ENCODE peak calls at places on chromosomes 6 and 20, in nine cellular contexts. J, N, Z, O, B, W, L, R and H are unnamed samples.

GRCh38 chr6:44663860-44664584 is 276.5 kb downstream of the CDC5L start:
- DNase-seq in J (no peak), N (no peak), Z (no peak), O (no peak), B (no peak), W (no peak), L (peak; percentile 43), R (no peak), H (no peak)

GRCh38 chr6:57173056-57173885 is 1.1 kb downstream of the BAG2 start:
- DNase-seq in J (no peak), N (no peak), Z (peak; percentile 59), O (peak; percentile 47), B (peak; percentile 10), W (no peak), L (peak; percentile 61), R (peak; percentile 41), H (no peak)

GRCh38 chr6:3838992-3839867 is 9.9 kb upstream of the FAM50B start:
- DNase-seq in J (no peak), N (no peak), Z (no peak), O (no peak), B (no peak), W (no peak), L (no peak), R (no peak), H (no peak)

GRCh38 chr6:37893262-37893661 is 73.7 kb downstream of the ZFAND3 start:
- DNase-seq in J (no peak), N (no peak), Z (no peak), O (no peak), B (no peak), W (no peak), L (no peak), R (no peak), H (no peak)

GRCh38 chr6:7617954-7618764 is 28.2 kb downstream of the SNRNP48 start:
- DNase-seq in J (no peak), N (peak; percentile 76), Z (no peak), O (peak; percentile 16), B (peak; percentile 28), W (peak; percentile 24), L (no peak), R (no peak), H (no peak)

GRCh38 chr6:35181933-35182612 is 31.7 kb upstream of the SCUBE3 start:
- DNase-seq in J (peak; percentile 64), N (no peak), Z (peak; percentile 54), O (peak; percentile 94), B (peak; percentile 85), W (no peak), L (peak; percentile 73), R (peak; percentile 30), H (no peak)

GRCh38 chr20:63102720-63103375 is 96.1 kb upstream of the BHLHE23 start:
- DNase-seq in J (no peak), N (no peak), Z (no peak), O (no peak), B (no peak), W (no peak), L (peak; percentile 69), R (peak; percentile 84), H (no peak)

GRCh38 chr6:26165261-26165790 is 78.1 kb downstream of the HFE start:
- DNase-seq in J (no peak), N (no peak), Z (no peak), O (no peak), B (no peak), W (no peak), L (no peak), R (no peak), H (no peak)

GRCh38 chr20:17756529-17756928 is 56.8 kb downstream of the BANF2 start:
- DNase-seq in J (no peak), N (no peak), Z (no peak), O (no peak), B (no peak), W (no peak), L (no peak), R (no peak), H (no peak)

GRCh38 chr6:88763160-88763559 is 200.3 kb downstream of the RNGTT start:
- DNase-seq in J (no peak), N (no peak), Z (no peak), O (no peak), B (no peak), W (no peak), L (no peak), R (no peak), H (no peak)

GRCh38 chr6:45955597-45955996 is 60.1 kb downstream of the CLIC5 start:
- DNase-seq in J (no peak), N (no peak), Z (no peak), O (no peak), B (no peak), W (no peak), L (no peak), R (no peak), H (no peak)

GRCh38 chr20:44433751-44434538 is 41.7 kb upstream of the TTPAL start:
- DNase-seq in J (no peak), N (no peak), Z (no peak), O (no peak), B (no peak), W (no peak), L (no peak), R (no peak), H (no peak)

GRCh38 chr6:26065952-26066380 is 21.3 kb upstream of the HFE start:
- DNase-seq in J (no peak), N (peak; percentile 72), Z (peak; percentile 91), O (peak; percentile 80), B (peak; percentile 86), W (peak; percentile 62), L (peak; percentile 74), R (peak; percentile 74), H (no peak)

GRCh38 chr6:149234051-149234962 is 83.2 kb upstream of the TAB2 start:
- DNase-seq in J (no peak), N (no peak), Z (no peak), O (peak; percentile 73), B (no peak), W (no peak), L (no peak), R (no peak), H (no peak)

GRCh38 chr20:37247547-37247946 is 14.1 kb downstream of the GHRH start:
- DNase-seq in J (no peak), N (no peak), Z (no peak), O (no peak), B (no peak), W (no peak), L (no peak), R (no peak), H (no peak)

GRCh38 chr6:28977351-28978136 is 27.6 kb downstream of the ZNF311 start:
- DNase-seq in J (no peak), N (no peak), Z (no peak), O (peak; percentile 52), B (no peak), W (no peak), L (peak; percentile 79), R (no peak), H (no peak)

GRCh38 chr6:149445095-149445466 is 39.7 kb downstream of the ZC3H12D start:
- DNase-seq in J (no peak), N (no peak), Z (no peak), O (no peak), B (no peak), W (no peak), L (no peak), R (no peak), H (no peak)

GRCh38 chr6:1527098-1527497 is 82.6 kb upstream of the FOXC1 start:
- DNase-seq in J (no peak), N (peak; percentile 77), Z (no peak), O (peak; percentile 64), B (peak; percentile 38), W (peak; percentile 61), L (peak; percentile 75), R (peak; percentile 49), H (no peak)

GRCh38 chr6:16690244-16691142 is 70.8 kb downstream of the ATXN1 start:
- DNase-seq in J (no peak), N (no peak), Z (no peak), O (no peak), B (no peak), W (no peak), L (no peak), R (peak; percentile 51), H (no peak)

GRCh38 chr20:48761023-48761785 is 66.6 kb downstream of the PREX1 start:
- DNase-seq in J (no peak), N (no peak), Z (no peak), O (no peak), B (no peak), W (no peak), L (no peak), R (no peak), H (no peak)

GRCh38 chr20:8951136-8951535 is 117.8 kb upstream of the PLCB4 start:
- DNase-seq in J (no peak), N (no peak), Z (no peak), O (no peak), B (no peak), W (no peak), L (no peak), R (no peak), H (no peak)

DNA sequence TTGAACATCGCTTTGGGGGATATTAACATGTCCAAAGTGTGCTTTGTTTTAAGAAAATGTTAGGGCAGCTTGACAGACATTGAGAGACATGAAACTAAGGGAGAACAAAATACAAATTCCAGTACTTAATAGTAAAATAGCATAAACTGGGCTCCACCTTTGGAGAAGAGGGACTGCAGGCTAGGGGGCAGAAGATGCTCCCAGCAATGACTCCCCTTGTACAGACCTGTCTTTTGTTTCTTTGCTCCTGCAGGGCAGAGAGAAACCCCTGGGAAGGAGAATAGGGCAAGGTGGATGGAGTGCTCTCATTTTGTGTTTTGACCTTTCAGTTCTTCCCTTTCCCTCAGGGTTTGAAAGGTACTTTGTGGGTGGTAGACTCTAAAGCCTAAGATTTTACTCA is 115.6 kb upstream of the PLCB4 start:
- DNase-seq in J (no peak), N (no peak), Z (no peak), O (no peak), B (no peak), W (no peak), L (no peak), R (no peak), H (no peak)
- TF ChIP-seq CTCF in J (peak; percentile 30), N (no peak), Z (no peak), O (peak; percentile 11), B (no peak), W (no peak), L (peak; percentile 71), R (no peak), H (no peak)

GRCh38 chr20:58246346-58246745 is 17.9 kb upstream of the ANKRD60 start:
- DNase-seq in J (no peak), N (no peak), Z (peak; percentile 38), O (peak; percentile 32), B (peak; percentile 19), W (no peak), L (peak; percentile 76), R (no peak), H (peak; percentile 53)
- TF ChIP-seq CTCF in J (peak; percentile 13), N (peak; percentile 6), Z (peak; percentile 52), O (peak; percentile 50), B (peak; percentile 34), W (peak; percentile 33), L (peak; percentile 73), R (no peak), H (no peak)

DNA sequence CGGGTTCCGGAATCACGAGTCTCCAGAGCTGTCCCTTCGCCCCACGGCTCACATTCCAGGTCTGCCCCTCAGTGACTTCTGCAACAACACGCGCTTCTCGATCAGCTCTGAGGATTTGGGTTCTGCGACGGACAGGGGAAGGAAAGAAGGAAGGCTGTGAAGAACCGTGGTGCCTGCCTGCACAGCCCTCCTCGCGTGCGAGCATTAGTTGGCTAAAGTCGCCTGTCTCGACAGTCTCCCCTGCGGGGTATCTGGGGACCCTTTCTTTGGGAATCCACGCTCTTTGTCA is 23.1 kb downstream of the VPS52 start:
- DNase-seq in J (no peak), N (no peak), Z (no peak), O (no peak), B (no peak), W (no peak), L (no peak), R (no peak), H (no peak)
- TF ChIP-seq CTCF in J (no peak), N (no peak), Z (no peak), O (no peak), B (no peak), W (peak; percentile 3), L (peak; percentile 26), R (no peak), H (no peak)

GRCh38 chr6:43077981-43078411 is 1.9 kb downstream of the PTK7 start:
- DNase-seq in J (no peak), N (no peak), Z (no peak), O (no peak), B (no peak), W (no peak), L (peak; percentile 63), R (no peak), H (no peak)
- TF ChIP-seq CTCF in J (no peak), N (no peak), Z (no peak), O (no peak), B (no peak), W (no peak), L (no peak), R (no peak), H (no peak)